ENCODE peak calls at places on chromosomes 3 and 15, in four cellular contexts. One of them, this sample, is unnamed.

GRCh38 chr15:86876387-86876786 is 796.7 kb downstream of the AGBL1 start:
- DNase-seq in esophagus squamous epithelium: no peak
- DNase-seq in dorsolateral prefrontal cortex: no peak
- DNase-seq in fibroblast of pulmonary artery: no peak
- DNase-seq in this sample: no peak

GRCh38 chr3:146163584-146163983 is 2.6 kb upstream of the PLOD2 start:
- DNase-seq in esophagus squamous epithelium: no peak
- DNase-seq in dorsolateral prefrontal cortex: no peak
- DNase-seq in fibroblast of pulmonary artery: peak
- DNase-seq in this sample: peak

GRCh38 chr15:33059184-33059583 is 135.3 kb downstream of the FMN1 start:
- DNase-seq in esophagus squamous epithelium: no peak
- DNase-seq in dorsolateral prefrontal cortex: no peak
- DNase-seq in fibroblast of pulmonary artery: peak
- DNase-seq in this sample: peak

GRCh38 chr3:146577662-146578061 is 27.5 kb downstream of the PLSCR5 start:
- DNase-seq in esophagus squamous epithelium: no peak
- DNase-seq in dorsolateral prefrontal cortex: no peak
- DNase-seq in fibroblast of pulmonary artery: peak
- DNase-seq in this sample: peak

GRCh38 chr15:55721554-55722185 is 21.3 kb downstream of the PRTG start:
- DNase-seq in esophagus squamous epithelium: no peak
- DNase-seq in dorsolateral prefrontal cortex: no peak
- DNase-seq in fibroblast of pulmonary artery: no peak
- DNase-seq in this sample: no peak

GRCh38 chr3:136428167-136428566 is 178.0 kb downstream of the PCCB start:
- DNase-seq in esophagus squamous epithelium: no peak
- DNase-seq in dorsolateral prefrontal cortex: no peak
- DNase-seq in fibroblast of pulmonary artery: peak
- DNase-seq in this sample: no peak

GRCh38 chr3:151305081-151305777 is 11.4 kb downstream of the GPR87 start:
- DNase-seq in esophagus squamous epithelium: no peak
- DNase-seq in dorsolateral prefrontal cortex: no peak
- DNase-seq in fibroblast of pulmonary artery: peak
- DNase-seq in this sample: peak

GRCh38 chr3:126971891-126972351 is 11.0 kb upstream of the PLXNA1 start:
- DNase-seq in esophagus squamous epithelium: no peak
- DNase-seq in dorsolateral prefrontal cortex: peak
- DNase-seq in fibroblast of pulmonary artery: peak
- DNase-seq in this sample: peak

GRCh38 chr3:111012388-111013248 is 59.0 kb upstream of the NECTIN3 start:
- DNase-seq in esophagus squamous epithelium: no peak
- DNase-seq in dorsolateral prefrontal cortex: no peak
- DNase-seq in fibroblast of pulmonary artery: no peak
- DNase-seq in this sample: no peak

GRCh38 chr15:40248006-40248783 is 9.3 kb downstream of the PAK6 start:
- DNase-seq in esophagus squamous epithelium: no peak
- DNase-seq in dorsolateral prefrontal cortex: no peak
- DNase-seq in fibroblast of pulmonary artery: no peak
- DNase-seq in this sample: no peak

GRCh38 chr3:124972457-124972856 is 37.9 kb upstream of the MUC13 start:
- DNase-seq in esophagus squamous epithelium: no peak
- DNase-seq in dorsolateral prefrontal cortex: no peak
- DNase-seq in fibroblast of pulmonary artery: no peak
- DNase-seq in this sample: no peak

GRCh38 chr3:60025071-60026055 is 975.5 kb upstream of the CFAP20DC start:
- DNase-seq in esophagus squamous epithelium: no peak
- DNase-seq in dorsolateral prefrontal cortex: no peak
- DNase-seq in fibroblast of pulmonary artery: no peak
- DNase-seq in this sample: peak

GRCh38 chr3:73602171-73602570 is 22.6 kb downstream of the PDZRN3 start:
- DNase-seq in esophagus squamous epithelium: no peak
- DNase-seq in dorsolateral prefrontal cortex: no peak
- DNase-seq in fibroblast of pulmonary artery: peak
- DNase-seq in this sample: peak

GRCh38 chr15:56719774-56720555 is 13.3 kb downstream of the ZNF280D start:
- DNase-seq in esophagus squamous epithelium: no peak
- DNase-seq in dorsolateral prefrontal cortex: no peak
- DNase-seq in fibroblast of pulmonary artery: no peak
- DNase-seq in this sample: no peak

GRCh38 chr15:29490747-29491471 is 221.3 kb upstream of the NSMCE3 start:
- DNase-seq in esophagus squamous epithelium: no peak
- DNase-seq in dorsolateral prefrontal cortex: no peak
- DNase-seq in fibroblast of pulmonary artery: no peak
- DNase-seq in this sample: no peak

GRCh38 chr3:110708166-110708565 is 363.4 kb upstream of the NECTIN3 start:
- DNase-seq in esophagus squamous epithelium: no peak
- DNase-seq in dorsolateral prefrontal cortex: no peak
- DNase-seq in fibroblast of pulmonary artery: no peak
- DNase-seq in this sample: no peak

GRCh38 chr15:89356634-89357298 is 22.1 kb upstream of the POLG start:
- DNase-seq in esophagus squamous epithelium: no peak
- DNase-seq in dorsolateral prefrontal cortex: peak
- DNase-seq in fibroblast of pulmonary artery: no peak
- DNase-seq in this sample: no peak

GRCh38 chr15:33043636-33044035 is 150.9 kb downstream of the FMN1 start:
- DNase-seq in esophagus squamous epithelium: no peak
- DNase-seq in dorsolateral prefrontal cortex: no peak
- DNase-seq in fibroblast of pulmonary artery: no peak
- DNase-seq in this sample: no peak

GRCh38 chr3:30161370-30161769 is 445.0 kb upstream of the TGFBR2 start:
- DNase-seq in esophagus squamous epithelium: no peak
- DNase-seq in dorsolateral prefrontal cortex: no peak
- DNase-seq in fibroblast of pulmonary artery: peak
- DNase-seq in this sample: peak

GRCh38 chr15:94934440-94934839 is 703.1 kb downstream of the MCTP2 start:
- DNase-seq in esophagus squamous epithelium: no peak
- DNase-seq in dorsolateral prefrontal cortex: no peak
- DNase-seq in fibroblast of pulmonary artery: no peak
- DNase-seq in this sample: no peak

GRCh38 chr3:43405888-43406636 is 119.7 kb downstream of the SNRK start:
- DNase-seq in esophagus squamous epithelium: no peak
- DNase-seq in dorsolateral prefrontal cortex: no peak
- DNase-seq in fibroblast of pulmonary artery: peak
- DNase-seq in this sample: peak

GRCh38 chr3:71103430-71103881 is 480.1 kb downstream of the FOXP1 start:
- DNase-seq in esophagus squamous epithelium: no peak
- DNase-seq in dorsolateral prefrontal cortex: no peak
- DNase-seq in fibroblast of pulmonary artery: peak
- DNase-seq in this sample: peak

GRCh38 chr3:169158379-169158778 is 505.1 kb downstream of the MECOM start:
- DNase-seq in esophagus squamous epithelium: no peak
- DNase-seq in dorsolateral prefrontal cortex: no peak
- DNase-seq in fibroblast of pulmonary artery: no peak
- DNase-seq in this sample: no peak

GRCh38 chr15:81000144-81000625 is 538 bp upstream of the TLNRD1 start:
- DNase-seq in esophagus squamous epithelium: no peak
- DNase-seq in dorsolateral prefrontal cortex: no peak
- DNase-seq in fibroblast of pulmonary artery: no peak
- DNase-seq in this sample: no peak

GRCh38 chr3:26712211-26713026 is 89.8 kb downstream of the LRRC3B start:
- DNase-seq in esophagus squamous epithelium: no peak
- DNase-seq in dorsolateral prefrontal cortex: no peak
- DNase-seq in fibroblast of pulmonary artery: peak
- DNase-seq in this sample: no peak

GRCh38 chr15:35743320-35743719 is 197.4 kb upstream of the DPH6 start:
- DNase-seq in esophagus squamous epithelium: no peak
- DNase-seq in dorsolateral prefrontal cortex: no peak
- DNase-seq in fibroblast of pulmonary artery: no peak
- DNase-seq in this sample: no peak

GRCh38 chr3:53255775-53256703 is at the start of gene TKT:
- DNase-seq in esophagus squamous epithelium: peak
- DNase-seq in dorsolateral prefrontal cortex: peak
- DNase-seq in fibroblast of pulmonary artery: peak
- DNase-seq in this sample: peak

GRCh38 chr3:114370537-114371174 is 76.8 kb downstream of the TIGIT start:
- DNase-seq in esophagus squamous epithelium: no peak
- DNase-seq in dorsolateral prefrontal cortex: no peak
- DNase-seq in fibroblast of pulmonary artery: no peak
- DNase-seq in this sample: no peak

GRCh38 chr3:141487419-141488345 is 855 bp downstream of the RASA2 start:
- DNase-seq in esophagus squamous epithelium: peak
- DNase-seq in dorsolateral prefrontal cortex: no peak
- DNase-seq in fibroblast of pulmonary artery: peak
- DNase-seq in this sample: peak

GRCh38 chr3:111582114-111582461 is 13.1 kb downstream of the ZBED2 start:
- DNase-seq in esophagus squamous epithelium: no peak
- DNase-seq in dorsolateral prefrontal cortex: no peak
- DNase-seq in fibroblast of pulmonary artery: peak
- DNase-seq in this sample: peak

GRCh38 chr3:194554488-194555098 is 67.8 kb upstream of the ATP13A3 start:
- DNase-seq in esophagus squamous epithelium: no peak
- DNase-seq in dorsolateral prefrontal cortex: no peak
- DNase-seq in fibroblast of pulmonary artery: no peak
- DNase-seq in this sample: no peak

GRCh38 chr3:43448098-43448497 is 161.8 kb downstream of the SNRK start:
- DNase-seq in esophagus squamous epithelium: no peak
- DNase-seq in dorsolateral prefrontal cortex: no peak
- DNase-seq in fibroblast of pulmonary artery: no peak
- DNase-seq in this sample: no peak

GRCh38 chr15:78402056-78402610 is 35.9 kb upstream of the IREB2 start:
- DNase-seq in esophagus squamous epithelium: no peak
- DNase-seq in dorsolateral prefrontal cortex: no peak
- DNase-seq in fibroblast of pulmonary artery: no peak
- DNase-seq in this sample: peak

GRCh38 chr3:151468284-151468917 is 7.5 kb upstream of the IGSF10 start:
- DNase-seq in esophagus squamous epithelium: no peak
- DNase-seq in dorsolateral prefrontal cortex: no peak
- DNase-seq in fibroblast of pulmonary artery: peak
- DNase-seq in this sample: peak

GRCh38 chr3:122948398-122948797 is 79.2 kb downstream of the SEMA5B start:
- DNase-seq in esophagus squamous epithelium: no peak
- DNase-seq in dorsolateral prefrontal cortex: no peak
- DNase-seq in fibroblast of pulmonary artery: no peak
- DNase-seq in this sample: no peak

GRCh38 chr3:122955916-122956684 is 71.5 kb downstream of the SEMA5B start:
- DNase-seq in esophagus squamous epithelium: no peak
- DNase-seq in dorsolateral prefrontal cortex: no peak
- DNase-seq in fibroblast of pulmonary artery: no peak
- DNase-seq in this sample: no peak

GRCh38 chr3:122956685-122957455 is 70.7 kb downstream of the SEMA5B start:
- DNase-seq in esophagus squamous epithelium: no peak
- DNase-seq in dorsolateral prefrontal cortex: no peak
- DNase-seq in fibroblast of pulmonary artery: no peak
- DNase-seq in this sample: no peak

GRCh38 chr3:122947621-122948202 is 79.9 kb downstream of the SEMA5B start:
- DNase-seq in esophagus squamous epithelium: no peak
- DNase-seq in dorsolateral prefrontal cortex: no peak
- DNase-seq in fibroblast of pulmonary artery: peak
- DNase-seq in this sample: no peak

GRCh38 chr3:122952509-122952908 is 75.1 kb downstream of the SEMA5B start:
- DNase-seq in esophagus squamous epithelium: no peak
- DNase-seq in dorsolateral prefrontal cortex: no peak
- DNase-seq in fibroblast of pulmonary artery: peak
- DNase-seq in this sample: no peak
- TF ChIP-seq CTCF in esophagus squamous epithelium: no peak
- TF ChIP-seq CTCF in dorsolateral prefrontal cortex: no peak
- TF ChIP-seq CTCF in fibroblast of pulmonary artery: peak
- TF ChIP-seq CTCF in this sample: no peak

GRCh38 chr3:4770561-4770960 is 208.7 kb upstream of the BHLHE40 start:
- DNase-seq in esophagus squamous epithelium: no peak
- DNase-seq in dorsolateral prefrontal cortex: no peak
- DNase-seq in fibroblast of pulmonary artery: no peak
- DNase-seq in this sample: no peak
- TF ChIP-seq CTCF in esophagus squamous epithelium: no peak
- TF ChIP-seq CTCF in dorsolateral prefrontal cortex: no peak
- TF ChIP-seq CTCF in fibroblast of pulmonary artery: no peak
- TF ChIP-seq CTCF in this sample: no peak

GRCh38 chr15:68658641-68659358 is 80.0 kb downstream of the CORO2B start:
- DNase-seq in esophagus squamous epithelium: no peak
- DNase-seq in dorsolateral prefrontal cortex: peak
- DNase-seq in fibroblast of pulmonary artery: no peak
- DNase-seq in this sample: no peak
- TF ChIP-seq CTCF in esophagus squamous epithelium: no peak
- TF ChIP-seq CTCF in dorsolateral prefrontal cortex: no peak
- TF ChIP-seq CTCF in fibroblast of pulmonary artery: peak
- TF ChIP-seq CTCF in this sample: peak

GRCh38 chr3:123720638-123721037 is 135.8 kb upstream of the HACD2 start:
- DNase-seq in esophagus squamous epithelium: no peak
- DNase-seq in dorsolateral prefrontal cortex: no peak
- DNase-seq in fibroblast of pulmonary artery: no peak
- DNase-seq in this sample: no peak

GRCh38 chr3:123723527-123724168 is 138.8 kb upstream of the HACD2 start:
- DNase-seq in esophagus squamous epithelium: no peak
- DNase-seq in dorsolateral prefrontal cortex: peak
- DNase-seq in fibroblast of pulmonary artery: peak
- DNase-seq in this sample: peak

GRCh38 chr3:123722021-123722420 is 137.2 kb upstream of the HACD2 start:
- DNase-seq in esophagus squamous epithelium: no peak
- DNase-seq in dorsolateral prefrontal cortex: no peak
- DNase-seq in fibroblast of pulmonary artery: no peak
- DNase-seq in this sample: no peak

GRCh38 chr3:123725652-123726400 is 141.0 kb upstream of the HACD2 start:
- DNase-seq in esophagus squamous epithelium: no peak
- DNase-seq in dorsolateral prefrontal cortex: no peak
- DNase-seq in fibroblast of pulmonary artery: no peak
- DNase-seq in this sample: no peak

GRCh38 chr3:123724306-123724705 is 139.5 kb upstream of the HACD2 start:
- DNase-seq in esophagus squamous epithelium: no peak
- DNase-seq in dorsolateral prefrontal cortex: no peak
- DNase-seq in fibroblast of pulmonary artery: peak
- DNase-seq in this sample: peak
- TF ChIP-seq CTCF in esophagus squamous epithelium: no peak
- TF ChIP-seq CTCF in dorsolateral prefrontal cortex: no peak
- TF ChIP-seq CTCF in fibroblast of pulmonary artery: peak
- TF ChIP-seq CTCF in this sample: peak

GRCh38 chr3:37687966-37688365 is 173.7 kb upstream of the CTDSPL start:
- DNase-seq in esophagus squamous epithelium: no peak
- DNase-seq in dorsolateral prefrontal cortex: no peak
- DNase-seq in fibroblast of pulmonary artery: no peak
- DNase-seq in this sample: no peak

GRCh38 chr3:37688756-37689155 is 172.9 kb upstream of the CTDSPL start:
- DNase-seq in esophagus squamous epithelium: no peak
- DNase-seq in dorsolateral prefrontal cortex: no peak
- DNase-seq in fibroblast of pulmonary artery: no peak
- DNase-seq in this sample: no peak

GRCh38 chr3:37683321-37683720 is 178.4 kb upstream of the CTDSPL start:
- DNase-seq in esophagus squamous epithelium: no peak
- DNase-seq in dorsolateral prefrontal cortex: no peak
- DNase-seq in fibroblast of pulmonary artery: no peak
- DNase-seq in this sample: no peak

GRCh38 chr3:37689645-37690356 is 171.9 kb upstream of the CTDSPL start:
- DNase-seq in esophagus squamous epithelium: no peak
- DNase-seq in dorsolateral prefrontal cortex: no peak
- DNase-seq in fibroblast of pulmonary artery: no peak
- DNase-seq in this sample: no peak

GRCh38 chr3:37686225-37686624 is 175.5 kb upstream of the CTDSPL start:
- DNase-seq in esophagus squamous epithelium: no peak
- DNase-seq in dorsolateral prefrontal cortex: no peak
- DNase-seq in fibroblast of pulmonary artery: no peak
- DNase-seq in this sample: no peak
- TF ChIP-seq CTCF in esophagus squamous epithelium: no peak
- TF ChIP-seq CTCF in dorsolateral prefrontal cortex: no peak
- TF ChIP-seq CTCF in fibroblast of pulmonary artery: no peak
- TF ChIP-seq CTCF in this sample: no peak

GRCh38 chr15:65033659-65034269 is 4.3 kb upstream of the MTFMT start:
- DNase-seq in esophagus squamous epithelium: no peak
- DNase-seq in dorsolateral prefrontal cortex: no peak
- DNase-seq in fibroblast of pulmonary artery: peak
- DNase-seq in this sample: peak
- TF ChIP-seq CTCF in esophagus squamous epithelium: no peak
- TF ChIP-seq CTCF in dorsolateral prefrontal cortex: peak
- TF ChIP-seq CTCF in fibroblast of pulmonary artery: peak
- TF ChIP-seq CTCF in this sample: peak

This sample was measured in AG10803.